ENCODE peak calls at places on chromosomes 12 and 14, in four cellular contexts. H, C, W and J are unnamed samples. For H3K27me3, the result is how much of the 10 kb centered on the place peaks cover.

GRCh38 chr12:110743571-110744093 is 941 bp upstream of the PPP1CC start:
- DNase-seq in H (peak), C (no peak), W (peak), J (no peak)

GRCh38 chr12:6708968-6709394 is 8.4 kb upstream of the PIANP start:
- DNase-seq in C (no peak), H (no peak), W (no peak), J (no peak)

GRCh38 chr12:59193476-59194050 is 273.3 kb upstream of the LRIG3 start:
- DNase-seq in H (no peak), C (no peak), W (no peak), J (no peak)

GRCh38 chr12:12338528-12339168 is 11.4 kb downstream of the MANSC1 start:
- DNase-seq in W (no peak), H (no peak), C (peak), J (no peak)

GRCh38 chr12:72547593-72547992 is 275.4 kb downstream of the TRHDE start:
- DNase-seq in C (peak), W (no peak), H (no peak), J (peak)

GRCh38 chr12:79555006-79555925 is 135.5 kb downstream of the PAWR start:
- DNase-seq in H (no peak), C (peak), W (peak), J (no peak)

GRCh38 chr12:12715459-12716150 is 1.6 kb upstream of the CDKN1B start:
- DNase-seq in W (peak), H (no peak), C (peak), J (no peak)

GRCh38 chr12:65522956-65523857 is 244.7 kb downstream of the MSRB3 start:
- DNase-seq in H (no peak), C (peak), W (no peak), J (no peak)

GRCh38 chr14:74511966-74512365 is 18.4 kb downstream of the ISCA2 start:
- DNase-seq in H (no peak), C (no peak), W (no peak), J (no peak)

DNA sequence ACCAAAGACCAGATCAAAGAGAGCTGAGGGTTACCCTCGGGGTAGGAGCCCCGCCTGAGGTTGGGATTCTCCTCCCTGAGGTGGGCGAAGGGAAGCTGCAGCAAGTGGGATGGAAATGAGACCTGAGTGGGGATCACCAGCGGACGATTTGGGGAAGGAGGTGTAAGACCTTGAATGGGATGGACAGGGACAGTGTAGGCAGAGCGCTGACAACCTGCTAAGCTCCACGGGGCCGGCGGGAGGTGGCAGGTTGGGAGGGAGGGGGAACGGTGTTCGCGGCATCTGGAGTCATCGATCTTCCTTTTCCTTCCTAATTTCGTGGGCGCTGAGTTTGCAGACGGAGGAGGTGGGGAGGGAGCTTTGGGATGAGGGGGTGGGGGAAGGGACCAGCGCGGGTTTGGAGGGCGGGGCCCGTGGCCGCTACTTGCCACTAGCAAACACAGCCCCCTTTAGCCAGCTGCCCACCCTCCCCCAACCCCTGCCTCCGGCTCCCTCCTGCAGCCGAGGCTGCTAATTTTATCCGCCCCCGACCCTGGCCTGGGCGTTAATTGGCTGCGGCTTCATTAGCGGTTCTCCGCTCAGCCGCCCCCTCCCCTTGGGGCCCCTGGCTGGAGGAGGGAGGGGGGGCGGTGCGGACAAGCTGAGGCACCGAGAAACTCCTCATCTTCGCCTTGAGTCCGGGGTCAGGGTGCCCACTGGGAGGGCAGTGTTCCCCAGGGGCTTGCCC is 2.8 kb upstream of the SHMT2 start:
- DNase-seq in H (no peak), W (no peak), C (no peak), J (no peak)
- H3K27me3 ChIP-seq in H (under half), W (half or more), C (under half), J (under half)

DNA sequence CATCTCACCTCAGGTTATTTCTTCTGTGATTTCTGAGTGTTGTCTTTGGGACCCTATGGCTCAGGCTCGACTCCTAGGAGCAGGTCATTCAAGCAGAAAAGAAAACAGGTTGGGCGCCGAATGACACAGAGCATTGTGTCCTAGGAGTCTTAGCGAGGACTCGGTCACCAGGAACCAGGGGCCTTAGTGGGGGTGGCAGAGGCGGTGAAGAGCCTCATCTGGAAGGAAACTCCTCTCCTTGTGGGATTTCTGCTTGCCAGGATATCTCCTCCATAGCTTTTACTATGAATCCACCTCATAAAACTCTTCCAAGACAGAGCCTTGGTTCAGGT is 630 bp downstream of the PLEKHH1 start:
- DNase-seq in W (no peak), C (no peak), H (no peak), J (no peak)
- H3K4me3 ChIP-seq in W (peak), C (peak), H (peak), J (peak)

DNA sequence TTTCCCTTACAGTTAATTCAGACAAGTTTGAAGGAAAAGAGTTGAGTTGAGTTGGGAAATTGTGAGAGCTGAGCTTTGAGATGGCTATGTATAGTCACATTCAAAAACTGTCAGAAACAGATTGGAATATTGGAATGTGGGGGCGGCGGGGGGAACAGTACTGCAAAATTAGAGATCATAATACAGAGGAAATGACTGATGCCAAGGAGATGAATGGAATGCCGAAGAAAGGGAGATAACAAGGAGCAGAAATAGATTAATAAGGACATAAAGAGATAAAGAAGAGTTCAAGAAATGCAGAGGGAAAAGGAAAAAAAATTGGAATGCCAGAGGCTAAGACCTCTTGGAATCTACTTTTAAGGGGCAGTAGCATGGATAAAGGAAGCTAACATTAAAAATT is 3.2 kb upstream of the OR4K5 start:
- DNase-seq in H (no peak), C (no peak), W (no peak), J (no peak)
- TF ChIP-seq CTCF in H (no peak), C (no peak), W (no peak), J (no peak)

GRCh38 chr14:106511411-106512198 is 985.2 kb downstream of the TMEM121 start:
- DNase-seq in W (no peak), C (no peak), H (no peak), J (no peak)
- H3K27me3 ChIP-seq in W (under half), C (under half), H (under half), J (under half)

DNA sequence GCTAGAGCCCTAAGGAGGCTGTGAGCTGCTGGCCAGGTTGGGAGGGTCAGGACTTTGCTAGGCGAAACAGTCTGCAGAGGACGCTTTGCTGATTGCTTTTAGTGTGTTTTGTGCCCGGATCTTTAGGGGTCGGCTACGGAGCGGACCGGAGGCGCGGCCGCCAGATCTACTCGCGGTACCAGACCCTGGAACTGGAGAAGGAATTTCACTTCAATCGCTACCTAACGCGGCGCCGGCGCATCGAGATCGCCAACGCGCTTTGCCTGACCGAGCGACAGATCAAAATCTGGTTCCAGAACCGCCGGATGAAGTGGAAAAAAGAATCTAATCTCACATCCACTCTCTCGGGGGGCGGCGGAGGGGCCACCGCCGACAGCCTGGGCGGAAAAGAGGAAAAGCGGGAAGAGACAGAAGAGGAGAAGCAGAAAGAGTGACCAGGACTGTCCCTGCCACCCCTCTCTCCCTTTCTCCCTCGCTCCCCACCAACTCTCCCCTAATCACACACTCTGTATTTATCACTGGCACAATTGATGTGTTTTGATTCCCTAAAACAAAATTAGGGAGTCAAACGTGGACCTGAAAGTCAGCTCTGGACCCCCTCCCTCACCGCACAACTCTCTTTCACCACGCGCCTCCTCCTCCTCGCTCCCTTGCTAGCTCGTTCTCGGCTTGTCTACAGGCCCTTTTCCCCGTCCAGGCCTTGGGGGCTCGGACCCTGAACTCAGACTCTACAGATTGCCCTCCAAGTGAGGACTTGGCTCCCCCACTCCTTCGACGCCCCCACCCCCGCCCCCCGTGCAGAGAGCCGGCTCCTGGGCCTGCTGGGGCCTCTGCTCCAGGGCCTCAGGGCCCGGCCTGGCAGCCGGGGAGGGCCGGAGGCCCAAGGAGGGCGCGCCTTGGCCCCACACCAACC is 1.5 kb downstream of the HOXC6 start:
- DNase-seq in C (no peak), W (no peak), H (no peak), J (no peak)
- H3K4me3 ChIP-seq in C (no peak), W (no peak), H (no peak), J (no peak)

GRCh38 chr14:23444314-23444713 is 8.9 kb upstream of the MYH7 start:
- DNase-seq in C (no peak), H (no peak), W (no peak), J (no peak)

GRCh38 chr14:23442721-23443356 is 7.4 kb upstream of the MYH7 start:
- DNase-seq in H (no peak), C (no peak), W (peak), J (no peak)

GRCh38 chr14:23445773-23446172 is 10.3 kb upstream of the MYH7 start:
- DNase-seq in C (no peak), W (no peak), H (no peak), J (no peak)

GRCh38 chr14:23443411-23443812 is 8.0 kb upstream of the MYH7 start:
- DNase-seq in W (peak), C (no peak), H (no peak), J (no peak)

GRCh38 chr14:23443881-23444280 is 8.4 kb upstream of the MYH7 start:
- DNase-seq in C (no peak), H (no peak), W (no peak), J (no peak)
- TF ChIP-seq CTCF in C (no peak), H (no peak), W (no peak), J (no peak)